ENCODE peak calls at places on chromosomes 5 and 9, in ten cellular contexts. One of them, this sample, is unnamed.

GRCh38 chr5:139014726-139015125 is 139.6 kb upstream of the LRRTM2 start:
- DNase-seq in AG09309: peak
- DNase-seq in HepG2: no peak
- DNase-seq in stomach: no peak
- DNase-seq in endothelial cell of umbilical vein: peak
- DNase-seq in Calu3: peak
- DNase-seq in A673: no peak
- DNase-seq in mesothelial cell of epicardium: no peak
- DNase-seq in colonic mucosa: no peak
- DNase-seq in astrocyte of the cerebellum: peak
- DNase-seq in this sample: no peak

GRCh38 chr5:14172149-14172795 is 29.1 kb downstream of the TRIO start:
- DNase-seq in HepG2: no peak
- DNase-seq in mesothelial cell of epicardium: no peak
- DNase-seq in endothelial cell of umbilical vein: no peak
- DNase-seq in Calu3: no peak
- DNase-seq in stomach: no peak
- DNase-seq in A673: no peak
- DNase-seq in colonic mucosa: no peak
- DNase-seq in AG09309: no peak
- DNase-seq in astrocyte of the cerebellum: no peak
- DNase-seq in this sample: no peak

GRCh38 chr5:33781286-33781685 is 110.5 kb downstream of the ADAMTS12 start:
- DNase-seq in stomach: no peak
- DNase-seq in HepG2: no peak
- DNase-seq in mesothelial cell of epicardium: no peak
- DNase-seq in astrocyte of the cerebellum: peak
- DNase-seq in Calu3: no peak
- DNase-seq in endothelial cell of umbilical vein: no peak
- DNase-seq in AG09309: no peak
- DNase-seq in colonic mucosa: no peak
- DNase-seq in A673: no peak
- DNase-seq in this sample: no peak

GRCh38 chr5:156819967-156820581 is 30.0 kb upstream of the PPP1R2B start:
- DNase-seq in HepG2: no peak
- DNase-seq in endothelial cell of umbilical vein: no peak
- DNase-seq in colonic mucosa: no peak
- DNase-seq in astrocyte of the cerebellum: no peak
- DNase-seq in AG09309: no peak
- DNase-seq in stomach: no peak
- DNase-seq in mesothelial cell of epicardium: no peak
- DNase-seq in Calu3: no peak
- DNase-seq in A673: no peak
- DNase-seq in this sample: no peak

GRCh38 chr9:17222932-17223331 is 88.1 kb downstream of the CNTLN start:
- DNase-seq in colonic mucosa: no peak
- DNase-seq in endothelial cell of umbilical vein: no peak
- DNase-seq in AG09309: no peak
- DNase-seq in stomach: no peak
- DNase-seq in astrocyte of the cerebellum: no peak
- DNase-seq in HepG2: no peak
- DNase-seq in A673: no peak
- DNase-seq in Calu3: no peak
- DNase-seq in mesothelial cell of epicardium: no peak
- DNase-seq in this sample: no peak

GRCh38 chr9:124438091-124438490 is 12.2 kb upstream of the ADGRD2 start:
- DNase-seq in endothelial cell of umbilical vein: no peak
- DNase-seq in astrocyte of the cerebellum: no peak
- DNase-seq in Calu3: no peak
- DNase-seq in HepG2: no peak
- DNase-seq in stomach: no peak
- DNase-seq in mesothelial cell of epicardium: no peak
- DNase-seq in AG09309: no peak
- DNase-seq in colonic mucosa: no peak
- DNase-seq in A673: no peak
- DNase-seq in this sample: no peak

GRCh38 chr5:38871790-38872551 is 26.2 kb downstream of the OSMR start:
- DNase-seq in AG09309: peak
- DNase-seq in HepG2: peak
- DNase-seq in endothelial cell of umbilical vein: peak
- DNase-seq in mesothelial cell of epicardium: no peak
- DNase-seq in stomach: no peak
- DNase-seq in A673: peak
- DNase-seq in colonic mucosa: no peak
- DNase-seq in Calu3: peak
- DNase-seq in astrocyte of the cerebellum: peak
- DNase-seq in this sample: peak

GRCh38 chr5:66807743-66808142 is 211.6 kb downstream of the MAST4 start:
- DNase-seq in colonic mucosa: peak
- DNase-seq in HepG2: peak
- DNase-seq in endothelial cell of umbilical vein: peak
- DNase-seq in Calu3: peak
- DNase-seq in A673: peak
- DNase-seq in stomach: no peak
- DNase-seq in AG09309: peak
- DNase-seq in astrocyte of the cerebellum: peak
- DNase-seq in mesothelial cell of epicardium: no peak
- DNase-seq in this sample: peak

GRCh38 chr9:105065119-105066088 is 137.4 kb upstream of the ABCA1 start:
- DNase-seq in HepG2: peak
- DNase-seq in AG09309: no peak
- DNase-seq in A673: no peak
- DNase-seq in colonic mucosa: peak
- DNase-seq in stomach: peak
- DNase-seq in endothelial cell of umbilical vein: no peak
- DNase-seq in astrocyte of the cerebellum: no peak
- DNase-seq in mesothelial cell of epicardium: no peak
- DNase-seq in Calu3: no peak
- DNase-seq in this sample: peak

GRCh38 chr5:170070556-170071412 is 34.9 kb upstream of the FOXI1 start:
- DNase-seq in A673: peak
- DNase-seq in HepG2: no peak
- DNase-seq in Calu3: peak
- DNase-seq in mesothelial cell of epicardium: peak
- DNase-seq in astrocyte of the cerebellum: peak
- DNase-seq in stomach: no peak
- DNase-seq in endothelial cell of umbilical vein: peak
- DNase-seq in AG09309: peak
- DNase-seq in colonic mucosa: peak
- DNase-seq in this sample: no peak

GRCh38 chr5:115453391-115454095 is 91.0 kb downstream of the FEM1C start:
- DNase-seq in stomach: peak
- DNase-seq in Calu3: no peak
- DNase-seq in colonic mucosa: no peak
- DNase-seq in AG09309: no peak
- DNase-seq in A673: no peak
- DNase-seq in astrocyte of the cerebellum: no peak
- DNase-seq in HepG2: no peak
- DNase-seq in endothelial cell of umbilical vein: no peak
- DNase-seq in mesothelial cell of epicardium: no peak
- DNase-seq in this sample: no peak

DNA sequence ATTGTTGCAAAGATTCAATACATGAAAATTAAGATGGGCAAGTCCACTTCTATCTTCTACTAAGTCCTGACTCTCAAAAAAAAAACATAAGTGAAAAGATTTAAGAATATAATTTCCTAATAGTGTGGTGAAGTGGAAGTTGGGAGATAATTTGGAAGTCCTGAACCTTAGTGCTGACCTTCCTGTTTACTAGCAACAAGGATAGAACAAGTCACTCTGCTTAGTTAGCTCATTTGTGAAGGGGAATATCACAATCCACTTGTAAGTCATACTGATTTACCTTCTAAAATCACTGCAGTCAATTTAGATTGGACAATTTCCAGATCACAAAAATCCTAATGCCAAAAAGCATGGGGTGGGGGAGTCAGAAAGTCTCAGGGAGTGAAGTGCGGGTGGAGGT is 43.4 kb upstream of the PCSK5 start:
- DNase-seq in endothelial cell of umbilical vein: peak
- DNase-seq in colonic mucosa: no peak
- DNase-seq in mesothelial cell of epicardium: no peak
- DNase-seq in astrocyte of the cerebellum: no peak
- DNase-seq in stomach: no peak
- DNase-seq in AG09309: no peak
- DNase-seq in A673: no peak
- DNase-seq in Calu3: no peak
- DNase-seq in HepG2: no peak
- DNase-seq in this sample: no peak
- TF ChIP-seq CTCF in endothelial cell of umbilical vein: no peak
- TF ChIP-seq CTCF in colonic mucosa: no peak
- TF ChIP-seq CTCF in mesothelial cell of epicardium: no peak
- TF ChIP-seq CTCF in astrocyte of the cerebellum: no peak
- TF ChIP-seq CTCF in stomach: no peak
- TF ChIP-seq CTCF in AG09309: no peak
- TF ChIP-seq CTCF in A673: no peak
- TF ChIP-seq CTCF in Calu3: no peak
- TF ChIP-seq CTCF in HepG2: no peak
- TF ChIP-seq CTCF in this sample: no peak

DNA sequence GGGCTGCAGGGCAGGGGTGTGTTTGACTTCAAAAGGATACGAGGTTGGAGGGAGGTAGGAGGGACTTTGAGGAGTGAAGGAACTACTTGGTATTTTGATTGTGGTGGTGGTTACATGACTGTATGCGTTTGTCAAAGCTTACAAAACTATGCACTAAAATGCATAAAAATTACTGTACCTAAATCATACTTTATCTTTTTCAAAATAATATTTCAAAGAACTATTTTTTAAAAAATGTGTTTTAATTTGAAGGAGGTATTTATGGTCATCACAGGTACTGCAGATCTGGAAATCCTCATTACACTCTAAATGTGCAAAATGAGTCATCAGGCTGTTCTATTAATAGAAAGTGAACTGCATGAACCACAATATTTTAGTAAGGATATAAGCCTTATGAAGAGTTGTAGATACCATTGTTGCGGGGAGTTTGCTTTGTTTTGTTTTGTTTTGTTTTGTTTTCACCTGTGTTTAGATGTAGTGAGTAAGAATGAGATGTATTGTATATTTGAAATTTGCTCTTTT is 116.9 kb downstream of the ARRDC3 start:
- DNase-seq in AG09309: peak
- DNase-seq in mesothelial cell of epicardium: no peak
- DNase-seq in colonic mucosa: no peak
- DNase-seq in A673: peak
- DNase-seq in HepG2: no peak
- DNase-seq in astrocyte of the cerebellum: peak
- DNase-seq in Calu3: no peak
- DNase-seq in endothelial cell of umbilical vein: peak
- DNase-seq in stomach: no peak
- DNase-seq in this sample: no peak
- TF ChIP-seq CTCF in AG09309: no peak
- TF ChIP-seq CTCF in mesothelial cell of epicardium: peak
- TF ChIP-seq CTCF in colonic mucosa: no peak
- TF ChIP-seq CTCF in A673: no peak
- TF ChIP-seq CTCF in HepG2: no peak
- TF ChIP-seq CTCF in astrocyte of the cerebellum: no peak
- TF ChIP-seq CTCF in Calu3: peak
- TF ChIP-seq CTCF in endothelial cell of umbilical vein: no peak
- TF ChIP-seq CTCF in stomach: no peak
- TF ChIP-seq CTCF in this sample: no peak

GRCh38 chr5:151624486-151624885 is 33.4 kb upstream of the FAT2 start:
- DNase-seq in stomach: no peak
- DNase-seq in A673: no peak
- DNase-seq in AG09309: no peak
- DNase-seq in endothelial cell of umbilical vein: no peak
- DNase-seq in mesothelial cell of epicardium: no peak
- DNase-seq in Calu3: no peak
- DNase-seq in HepG2: no peak
- DNase-seq in astrocyte of the cerebellum: peak
- DNase-seq in colonic mucosa: no peak
- DNase-seq in this sample: no peak

GRCh38 chr5:151630088-151630487 is 39.0 kb upstream of the FAT2 start:
- DNase-seq in Calu3: no peak
- DNase-seq in mesothelial cell of epicardium: no peak
- DNase-seq in AG09309: no peak
- DNase-seq in HepG2: no peak
- DNase-seq in stomach: no peak
- DNase-seq in A673: no peak
- DNase-seq in endothelial cell of umbilical vein: no peak
- DNase-seq in colonic mucosa: no peak
- DNase-seq in astrocyte of the cerebellum: no peak
- DNase-seq in this sample: no peak

GRCh38 chr5:151627650-151628049 is 36.5 kb upstream of the FAT2 start:
- DNase-seq in HepG2: no peak
- DNase-seq in astrocyte of the cerebellum: no peak
- DNase-seq in Calu3: no peak
- DNase-seq in endothelial cell of umbilical vein: no peak
- DNase-seq in A673: no peak
- DNase-seq in mesothelial cell of epicardium: no peak
- DNase-seq in stomach: no peak
- DNase-seq in AG09309: no peak
- DNase-seq in colonic mucosa: no peak
- DNase-seq in this sample: no peak

GRCh38 chr5:151631941-151632340 is 40.8 kb upstream of the FAT2 start:
- DNase-seq in endothelial cell of umbilical vein: no peak
- DNase-seq in Calu3: no peak
- DNase-seq in A673: no peak
- DNase-seq in HepG2: no peak
- DNase-seq in stomach: no peak
- DNase-seq in astrocyte of the cerebellum: no peak
- DNase-seq in colonic mucosa: no peak
- DNase-seq in mesothelial cell of epicardium: no peak
- DNase-seq in AG09309: no peak
- DNase-seq in this sample: no peak

DNA sequence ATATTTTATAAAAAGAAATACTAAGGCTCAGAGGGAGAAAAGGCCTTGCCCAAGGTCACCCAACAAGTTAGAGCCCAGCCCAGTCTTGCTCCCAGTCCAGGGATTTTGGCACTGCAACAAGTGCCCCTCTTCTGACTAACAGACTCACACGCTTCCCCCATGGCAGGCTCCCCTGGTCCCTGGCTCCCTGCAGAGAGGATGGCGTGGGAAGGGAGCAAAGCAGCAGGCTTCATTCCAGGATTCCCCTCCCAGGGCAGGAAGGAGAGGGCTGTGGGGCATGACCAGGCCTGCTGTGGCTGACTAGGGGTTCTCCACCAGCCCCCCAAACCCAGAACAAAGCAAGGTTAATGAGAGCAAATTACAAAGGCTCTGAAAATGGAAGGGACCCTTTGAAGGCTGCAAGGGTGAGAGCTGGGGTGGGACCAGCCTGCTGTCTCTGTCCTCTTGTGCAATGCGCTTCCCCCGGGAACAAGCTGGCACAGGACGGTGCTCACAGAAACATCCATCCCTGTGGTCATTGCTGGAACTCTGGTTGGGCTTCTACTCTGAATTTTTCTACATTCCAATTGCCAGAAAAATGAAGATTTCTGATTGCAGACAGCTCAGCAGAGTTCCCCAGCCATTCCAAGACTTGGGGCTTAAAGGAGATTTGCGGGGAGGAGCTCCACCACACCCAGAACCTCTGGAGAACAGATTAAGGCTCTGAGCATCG is 37.1 kb upstream of the FAT2 start:
- DNase-seq in A673: peak
- DNase-seq in stomach: no peak
- DNase-seq in HepG2: no peak
- DNase-seq in colonic mucosa: no peak
- DNase-seq in mesothelial cell of epicardium: no peak
- DNase-seq in astrocyte of the cerebellum: no peak
- DNase-seq in Calu3: no peak
- DNase-seq in endothelial cell of umbilical vein: no peak
- DNase-seq in AG09309: peak
- DNase-seq in this sample: no peak
- TF ChIP-seq CTCF in A673: no peak
- TF ChIP-seq CTCF in stomach: no peak
- TF ChIP-seq CTCF in HepG2: no peak
- TF ChIP-seq CTCF in colonic mucosa: no peak
- TF ChIP-seq CTCF in mesothelial cell of epicardium: no peak
- TF ChIP-seq CTCF in astrocyte of the cerebellum: no peak
- TF ChIP-seq CTCF in Calu3: no peak
- TF ChIP-seq CTCF in endothelial cell of umbilical vein: no peak
- TF ChIP-seq CTCF in AG09309: no peak
- TF ChIP-seq CTCF in this sample: no peak

GRCh38 chr5:146048994-146049703 is 56.2 kb downstream of the PLAC8L1 start:
- DNase-seq in HepG2: peak
- DNase-seq in Calu3: peak
- DNase-seq in endothelial cell of umbilical vein: peak
- DNase-seq in colonic mucosa: peak
- DNase-seq in stomach: peak
- DNase-seq in A673: peak
- DNase-seq in mesothelial cell of epicardium: no peak
- DNase-seq in astrocyte of the cerebellum: peak
- DNase-seq in AG09309: peak
- DNase-seq in this sample: peak
- TF ChIP-seq CTCF in HepG2: peak
- TF ChIP-seq CTCF in Calu3: peak
- TF ChIP-seq CTCF in endothelial cell of umbilical vein: peak
- TF ChIP-seq CTCF in colonic mucosa: peak
- TF ChIP-seq CTCF in stomach: no peak
- TF ChIP-seq CTCF in A673: peak
- TF ChIP-seq CTCF in mesothelial cell of epicardium: peak
- TF ChIP-seq CTCF in astrocyte of the cerebellum: peak
- TF ChIP-seq CTCF in AG09309: peak
- TF ChIP-seq CTCF in this sample: peak

This sample was measured in LNCaP clone FGC.